ENCODE peak calls at places on chromosomes 4 and X, in six cellular contexts. H is WTC11; P is AG10803; T is NCI-H1092 treated with DMSO at 0.1 percent for 48 hours; V is GM12892; G is effector CD4-positive, alpha-beta T cell. F is an unnamed sample.

GRCh38 chr4:1285151-1285789 is 4.4 kb upstream of the MAEA start:
- DNase-seq in V (no peak), G (no peak), T (no peak), P (no peak), H (no peak), F (no peak)

GRCh38 chr4:21949073-21949457 is 493 bp upstream of the KCNIP4 start:
- DNase-seq in G (no peak), T (peak; percentile 47), V (no peak), P (no peak), H (no peak), F (no peak)

GRCh38 chr4:172776203-172776896 is 392.3 kb upstream of the GALNT7 start:
- DNase-seq in G (no peak), V (no peak), P (no peak), H (no peak), T (no peak), F (no peak)

GRCh38 chr4:123943976-123944375 is 547.4 kb downstream of the SPRY1 start:
- DNase-seq in T (no peak), H (no peak), V (no peak), G (no peak), P (peak; percentile 34), F (no peak)

GRCh38 chr4:85707591-85707990 is 232.6 kb downstream of the ARHGAP24 start:
- DNase-seq in V (no peak), G (no peak), T (no peak), H (no peak), P (no peak), F (no peak)

GRCh38 chr4:7815562-7815961 is 124.1 kb downstream of the AFAP1 start:
- DNase-seq in V (no peak), H (no peak), P (peak; percentile 86), T (no peak), G (no peak), F (no peak)

GRCh38 chrX:126027229-126027628 is 138.9 kb downstream of the DCAF12L2 start:
- DNase-seq in H (no peak), V (no peak), G (no peak), T (no peak), P (no peak), F (no peak)

GRCh38 chrX:136452614-136453013 is 35.1 kb upstream of the BRS3 start:
- DNase-seq in V (no peak), G (no peak), H (no peak), P (no peak), T (no peak), F (no peak)

GRCh38 chrX:40243699-40244098 is 145.9 kb upstream of the BCOR start:
- DNase-seq in H (no peak), T (no peak), V (no peak), G (no peak), P (no peak), F (no peak)

GRCh38 chrX:2538016-2538415 is 37.2 kb upstream of the DHRSX start:
- DNase-seq in H (no peak), P (no peak), G (no peak), T (no peak), V (no peak), F (no peak)

GRCh38 chr4:153750197-153750817 is 9.5 kb downstream of the RNF175 start:
- DNase-seq in P (peak; percentile 65), H (peak; percentile 68), V (no peak), T (peak; percentile 50), G (peak; percentile 51), F (peak; percentile 77)

GRCh38 chr4:38314663-38315062 is 349.3 kb upstream of the KLF3 start:
- DNase-seq in P (no peak), T (no peak), H (no peak), V (no peak), G (no peak), F (no peak)

GRCh38 chr4:138572007-138572406 is 329.9 kb upstream of the SLC7A11 start:
- DNase-seq in H (no peak), V (no peak), T (no peak), G (no peak), P (no peak), F (no peak)

GRCh38 chr4:143399113-143399949 is 62.7 kb downstream of the GAB1 start:
- DNase-seq in P (peak; percentile 27), T (peak; percentile 36), H (no peak), V (no peak), G (no peak), F (no peak)

GRCh38 chr4:87497586-87497985 is 31.6 kb downstream of the SPARCL1 start:
- DNase-seq in V (no peak), H (no peak), G (no peak), P (no peak), T (no peak), F (no peak)

GRCh38 chr4:91243132-91243531 is 1060.6 kb upstream of the GRID2 start:
- DNase-seq in T (peak; percentile 52), H (no peak), P (no peak), G (no peak), V (no peak), F (no peak)

GRCh38 chr4:82661601-82662000 is 99.8 kb upstream of the TMEM150C start:
- DNase-seq in V (no peak), P (no peak), T (no peak), H (no peak), G (no peak), F (no peak)

F was measured in WERI-Rb-1.